ENCODE peak calls at places on chromosomes 4 and X, in nine cellular contexts. One of them, this sample, is unnamed.

GRCh38 chrX:13044441-13044840 is at the start of gene FAM9C:
- DNase-seq in HFFc6: no peak
- DNase-seq in activated T-cell treated with anti-CD3 and anti-CD28 coated beads, Interleukin-2, amount 50 U/mL, for 72 hours: no peak
- DNase-seq in AG09309: no peak
- DNase-seq in posterior cingulate gyrus: no peak
- DNase-seq in NCI-H510A: no peak
- DNase-seq in activated CD4-positive, alpha-beta T cell treated with anti-CD3 and anti-CD28 coated beads, Interleukin-2, amount 50 U/mL, for 1 hour: no peak
- DNase-seq in GM13976: no peak
- DNase-seq in brain microvascular endothelial cell: no peak
- DNase-seq in this sample: no peak

GRCh38 chrX:129099206-129099605 is 424.1 kb downstream of the SMARCA1 start:
- DNase-seq in AG09309: no peak
- DNase-seq in HFFc6: no peak
- DNase-seq in posterior cingulate gyrus: no peak
- DNase-seq in brain microvascular endothelial cell: no peak
- DNase-seq in NCI-H510A: no peak
- DNase-seq in activated CD4-positive, alpha-beta T cell treated with anti-CD3 and anti-CD28 coated beads, Interleukin-2, amount 50 U/mL, for 1 hour: no peak
- DNase-seq in GM13976: no peak
- DNase-seq in activated T-cell treated with anti-CD3 and anti-CD28 coated beads, Interleukin-2, amount 50 U/mL, for 72 hours: no peak
- DNase-seq in this sample: no peak

GRCh38 chrX:18931972-18932371 is 51.9 kb downstream of the PHKA2 start:
- DNase-seq in activated CD4-positive, alpha-beta T cell treated with anti-CD3 and anti-CD28 coated beads, Interleukin-2, amount 50 U/mL, for 1 hour: no peak
- DNase-seq in GM13976: peak
- DNase-seq in activated T-cell treated with anti-CD3 and anti-CD28 coated beads, Interleukin-2, amount 50 U/mL, for 72 hours: peak
- DNase-seq in posterior cingulate gyrus: peak
- DNase-seq in HFFc6: no peak
- DNase-seq in NCI-H510A: no peak
- DNase-seq in brain microvascular endothelial cell: peak
- DNase-seq in AG09309: no peak
- DNase-seq in this sample: no peak

GRCh38 chr4:55547461-55547770 is 707 bp upstream of the CLOCK start:
- DNase-seq in activated CD4-positive, alpha-beta T cell treated with anti-CD3 and anti-CD28 coated beads, Interleukin-2, amount 50 U/mL, for 1 hour: no peak
- DNase-seq in brain microvascular endothelial cell: peak
- DNase-seq in activated T-cell treated with anti-CD3 and anti-CD28 coated beads, Interleukin-2, amount 50 U/mL, for 72 hours: no peak
- DNase-seq in AG09309: no peak
- DNase-seq in HFFc6: no peak
- DNase-seq in NCI-H510A: peak
- DNase-seq in posterior cingulate gyrus: peak
- DNase-seq in GM13976: no peak
- DNase-seq in this sample: peak

GRCh38 chr4:73413294-73413755 is 9.2 kb downstream of the ALB start:
- DNase-seq in activated CD4-positive, alpha-beta T cell treated with anti-CD3 and anti-CD28 coated beads, Interleukin-2, amount 50 U/mL, for 1 hour: no peak
- DNase-seq in posterior cingulate gyrus: no peak
- DNase-seq in GM13976: no peak
- DNase-seq in brain microvascular endothelial cell: no peak
- DNase-seq in AG09309: no peak
- DNase-seq in HFFc6: no peak
- DNase-seq in activated T-cell treated with anti-CD3 and anti-CD28 coated beads, Interleukin-2, amount 50 U/mL, for 72 hours: no peak
- DNase-seq in NCI-H510A: no peak
- DNase-seq in this sample: no peak

GRCh38 chr4:107705742-107706556 is 14.1 kb downstream of the PAPSS1 start:
- DNase-seq in HFFc6: no peak
- DNase-seq in AG09309: no peak
- DNase-seq in brain microvascular endothelial cell: no peak
- DNase-seq in activated T-cell treated with anti-CD3 and anti-CD28 coated beads, Interleukin-2, amount 50 U/mL, for 72 hours: no peak
- DNase-seq in posterior cingulate gyrus: no peak
- DNase-seq in activated CD4-positive, alpha-beta T cell treated with anti-CD3 and anti-CD28 coated beads, Interleukin-2, amount 50 U/mL, for 1 hour: no peak
- DNase-seq in NCI-H510A: no peak
- DNase-seq in GM13976: no peak
- DNase-seq in this sample: no peak

GRCh38 chr4:55635760-55636621 is at the start of gene NMU:
- DNase-seq in HFFc6: no peak
- DNase-seq in posterior cingulate gyrus: peak
- DNase-seq in brain microvascular endothelial cell: no peak
- DNase-seq in NCI-H510A: peak
- DNase-seq in GM13976: peak
- DNase-seq in activated T-cell treated with anti-CD3 and anti-CD28 coated beads, Interleukin-2, amount 50 U/mL, for 72 hours: peak
- DNase-seq in activated CD4-positive, alpha-beta T cell treated with anti-CD3 and anti-CD28 coated beads, Interleukin-2, amount 50 U/mL, for 1 hour: peak
- DNase-seq in AG09309: no peak
- DNase-seq in this sample: peak

GRCh38 chr4:73653695-73654106 is 33.5 kb upstream of the RASSF6 start:
- DNase-seq in NCI-H510A: peak
- DNase-seq in activated T-cell treated with anti-CD3 and anti-CD28 coated beads, Interleukin-2, amount 50 U/mL, for 72 hours: peak
- DNase-seq in activated CD4-positive, alpha-beta T cell treated with anti-CD3 and anti-CD28 coated beads, Interleukin-2, amount 50 U/mL, for 1 hour: no peak
- DNase-seq in GM13976: peak
- DNase-seq in posterior cingulate gyrus: peak
- DNase-seq in AG09309: no peak
- DNase-seq in brain microvascular endothelial cell: no peak
- DNase-seq in HFFc6: no peak
- DNase-seq in this sample: peak

This sample was measured in cerebellum.